ENCODE peak calls at places on chromosomes 1 and 21, in eight cellular contexts. P is brain microvascular endothelial cell; N is AG10803; Y is CD8-positive, alpha-beta memory T cell; T is cardiac muscle cell; B is NT2/D1; D is lower lobe of right lung; L is neural progenitor cell. X is an unnamed sample.

GRCh38 chr1:61491497-61491896 is 233.4 kb downstream of the TM2D1 start:
- DNase-seq in P (no peak), N (peak; percentile 32), Y (no peak), T (peak; percentile 85), B (no peak), D (no peak), L (no peak), X (peak; percentile 11)

GRCh38 chr1:205920159-205920558 is 23.1 kb downstream of the SLC26A9 start:
- DNase-seq in P (peak; percentile 24), N (peak; percentile 37), Y (no peak), T (peak; percentile 55), B (no peak), D (peak; percentile 83), L (no peak), X (peak; percentile 88)

GRCh38 chr1:225766967-225767413 is 10.6 kb upstream of the SRP9 start:
- DNase-seq in P (peak; percentile 71), N (peak; percentile 98), Y (no peak), T (peak; percentile 97), B (no peak), D (no peak), L (no peak), X (peak; percentile 97)

GRCh38 chr1:203644661-203645510 is 18.3 kb downstream of the ATP2B4 start:
- DNase-seq in P (peak; percentile 64), N (peak; percentile 75), Y (no peak), T (peak; percentile 32), B (no peak), D (no peak), L (no peak), X (peak; percentile 69)

GRCh38 chr1:53835491-53835890 is 2.6 kb downstream of the NDC1 start:
- DNase-seq in P (peak; percentile 1), N (no peak), Y (no peak), T (no peak), B (no peak), D (no peak), L (no peak), X (no peak)

GRCh38 chr1:113835686-113836290 is 23.5 kb upstream of the RSBN1 start:
- DNase-seq in P (peak; percentile 15), N (peak; percentile 51), Y (peak; percentile 47), T (peak; percentile 75), B (no peak), D (no peak), L (peak; percentile 42), X (peak; percentile 70)

GRCh38 chr1:220135755-220136154 is 41.8 kb downstream of the IARS2 start:
- DNase-seq in P (no peak), N (no peak), Y (no peak), T (no peak), B (no peak), D (no peak), L (no peak), X (no peak)

GRCh38 chr21:41204736-41205135 is 36.8 kb downstream of the BACE2 start:
- DNase-seq in P (no peak), N (no peak), Y (no peak), T (no peak), B (no peak), D (no peak), L (no peak), X (no peak)

GRCh38 chr1:64686828-64687724 is 57.8 kb upstream of the RAVER2 start:
- DNase-seq in P (peak; percentile 47), N (peak; percentile 51), Y (peak; percentile 25), T (peak; percentile 73), B (peak; percentile 60), D (no peak), L (peak; percentile 52), X (peak; percentile 70)

GRCh38 chr1:80931178-80931577 is 869.6 kb upstream of the ADGRL2 start:
- DNase-seq in P (no peak), N (no peak), Y (no peak), T (no peak), B (no peak), D (no peak), L (no peak), X (no peak)

GRCh38 chr1:54355931-54356679 is 50.1 kb downstream of the SSBP3 start:
- DNase-seq in P (no peak), N (no peak), Y (no peak), T (peak; percentile 43), B (no peak), D (no peak), L (peak; percentile 66), X (no peak)

GRCh38 chr1:185934476-185935189 is 200.4 kb downstream of the HMCN1 start:
- DNase-seq in P (peak; percentile 53), N (peak; percentile 77), Y (no peak), T (peak; percentile 71), B (no peak), D (no peak), L (no peak), X (peak; percentile 89)

DNA sequence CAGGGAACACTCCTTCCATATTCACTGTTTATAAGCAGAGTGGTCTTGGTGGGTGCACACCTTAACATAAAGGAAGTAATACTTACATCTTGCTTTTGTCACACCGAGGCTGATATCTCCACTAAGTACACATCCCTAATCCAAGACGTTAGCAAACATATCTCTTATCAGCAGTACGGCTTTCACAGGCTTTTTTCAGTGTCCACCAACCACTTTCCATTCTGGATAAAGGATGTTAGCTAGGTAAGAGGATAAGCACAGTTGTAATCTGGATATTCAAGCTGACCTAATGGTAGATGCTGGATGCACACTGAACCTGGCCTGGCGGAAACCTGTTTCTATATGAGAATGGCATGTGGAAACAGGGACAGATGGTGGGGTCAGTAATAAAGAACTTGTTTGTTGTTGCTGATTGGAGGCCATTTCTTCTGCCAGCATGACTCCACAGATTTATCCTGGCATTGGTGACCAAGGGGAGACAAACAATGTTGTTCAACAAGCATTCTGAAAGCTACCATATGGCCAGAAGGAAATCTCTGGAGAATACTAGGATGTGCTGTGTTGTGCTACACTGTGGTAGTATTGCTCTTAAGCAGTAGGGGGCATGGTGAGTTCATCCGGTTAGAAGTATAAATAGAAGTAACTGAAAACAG is 416.4 kb downstream of the PTBP2 start:
- DNase-seq in P (peak; percentile 79), N (peak; percentile 84), Y (no peak), T (peak; percentile 89), B (peak; percentile 23), D (no peak), L (peak; percentile 43), X (peak; percentile 86)
- H3K4me3 ChIP-seq in P (no peak overlapping the region), N (no peak overlapping the region), Y (no peak overlapping the region), T (no peak overlapping the region), B (no peak overlapping the region), D (no peak overlapping the region), L (no peak overlapping the region), X (no peak overlapping the region)

DNA sequence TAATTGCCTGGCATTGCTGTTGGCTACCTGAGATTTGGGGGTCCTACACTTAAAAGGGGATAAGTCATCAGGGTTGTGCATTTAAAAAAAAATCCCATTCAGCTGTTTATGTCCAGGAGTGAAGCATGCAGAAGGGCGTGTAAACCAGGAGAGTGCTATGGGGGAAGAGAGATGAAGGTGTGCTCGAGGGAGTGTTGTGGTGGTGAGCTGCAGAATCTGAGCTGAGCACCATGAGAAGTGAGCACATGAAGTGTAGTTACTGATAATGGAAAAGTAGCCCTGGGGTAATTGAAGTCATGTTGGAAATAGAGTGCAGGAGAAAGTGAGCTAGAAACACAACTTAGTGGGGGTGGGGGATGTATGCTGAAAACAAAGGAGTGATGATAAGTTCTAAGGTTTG is 705 bp downstream of the FCRL1 start:
- DNase-seq in P (no peak), N (no peak), Y (no peak), T (no peak), B (no peak), D (no peak), L (no peak), X (no peak)
- H3K4me3 ChIP-seq in P (no peak overlapping the region), N (no peak overlapping the region), Y (no peak overlapping the region), T (no peak overlapping the region), B (no peak overlapping the region), D (no peak overlapping the region), L (no peak overlapping the region), X (no peak overlapping the region)

GRCh38 chr1:164320780-164321683 is 238.0 kb upstream of the PBX1 start:
- DNase-seq in P (peak; percentile 4), N (peak; percentile 13), Y (no peak), T (peak; percentile 53), B (peak; percentile 39), D (peak; percentile 41), L (peak; percentile 80), X (peak; percentile 36)
- H3K4me3 ChIP-seq in P (peak overlapping the region; percentile 36), N (peak overlapping the region; percentile 52), Y (no peak overlapping the region), T (peak overlapping the region; percentile 41), B (peak overlapping the region; percentile 47), D (peak overlapping the region; percentile 46), L (peak overlapping the region; percentile 64), X (peak overlapping the region; percentile 41)

DNA sequence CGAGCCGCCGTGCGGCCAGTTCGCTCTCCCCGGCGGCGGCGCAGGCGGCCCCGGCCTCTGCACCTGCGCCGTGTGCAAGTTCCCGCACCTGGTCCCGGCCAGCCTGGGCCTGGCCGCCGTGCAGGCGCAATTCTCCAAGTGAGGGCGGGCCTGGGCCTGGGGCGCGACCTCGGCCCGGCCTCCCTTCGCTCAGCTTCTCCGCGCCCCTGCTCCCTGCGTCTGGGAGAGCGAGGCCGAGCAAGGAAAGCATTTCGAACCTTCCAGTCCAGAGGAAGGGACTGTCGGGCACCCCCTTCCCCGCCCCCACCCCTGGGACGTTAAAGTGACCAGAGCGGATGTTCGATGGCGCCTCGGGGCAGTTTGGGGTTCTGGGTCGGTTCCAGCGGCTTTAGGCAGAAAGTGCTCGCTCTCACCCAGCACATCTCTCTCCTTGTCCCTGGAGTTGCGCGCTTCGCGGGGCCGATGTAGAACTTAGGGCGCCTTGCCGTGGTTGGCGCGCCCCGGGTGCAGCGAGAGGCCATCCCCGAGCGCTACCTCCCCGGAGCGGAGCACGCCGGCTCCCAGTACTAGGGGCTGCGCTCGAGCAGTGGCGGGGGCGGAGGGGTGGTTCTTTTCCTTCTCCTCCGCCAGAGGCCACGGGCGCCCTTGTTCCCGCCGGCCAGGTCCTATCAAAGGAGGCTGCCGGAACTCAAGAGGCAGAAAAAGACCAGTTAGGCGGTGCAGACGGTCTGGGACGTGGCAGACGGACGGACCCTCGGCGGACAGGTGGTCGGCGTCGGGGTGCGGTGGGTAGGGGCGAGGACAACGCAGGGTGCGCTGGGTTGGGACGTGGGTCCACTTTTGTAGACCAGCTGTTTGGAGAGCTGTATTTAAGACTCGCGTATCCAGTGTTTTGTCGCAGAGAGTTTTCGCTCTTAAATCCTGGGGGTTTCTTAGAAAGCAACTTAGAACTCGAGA is 1.3 kb downstream of the OLIG1 start:
- DNase-seq in P (no peak), N (no peak), Y (no peak), T (peak; percentile 4), B (no peak), D (no peak), L (peak; percentile 60), X (no peak)
- H3K4me3 ChIP-seq in P (no peak overlapping the region), N (no peak overlapping the region), Y (peak overlapping the region; percentile 59), T (peak overlapping the region; percentile 37), B (peak overlapping the region; percentile 53), D (peak overlapping the region; percentile 53), L (peak overlapping the region; percentile 53), X (no peak overlapping the region)

GRCh38 chr1:93584238-93585003 is 97.2 kb downstream of the BCAR3 start:
- DNase-seq in P (no peak), N (peak; percentile 78), Y (no peak), T (peak; percentile 46), B (no peak), D (no peak), L (no peak), X (peak; percentile 87)

GRCh38 chr1:93587354-93587753 is 94.3 kb downstream of the BCAR3 start:
- DNase-seq in P (no peak), N (no peak), Y (no peak), T (no peak), B (no peak), D (no peak), L (no peak), X (no peak)

GRCh38 chr1:93581917-93582850 is 99.5 kb downstream of the BCAR3 start:
- DNase-seq in P (no peak), N (no peak), Y (no peak), T (no peak), B (no peak), D (no peak), L (no peak), X (no peak)

GRCh38 chr1:93588206-93588605 is 93.4 kb downstream of the BCAR3 start:
- DNase-seq in P (peak; percentile 63), N (no peak), Y (no peak), T (peak; percentile 62), B (no peak), D (no peak), L (no peak), X (no peak)

GRCh38 chr1:93585059-93585966 is 96.3 kb downstream of the BCAR3 start:
- DNase-seq in P (peak; percentile 33), N (peak; percentile 56), Y (no peak), T (peak; percentile 82), B (no peak), D (peak; percentile 97), L (no peak), X (peak; percentile 85)
- H3K4me3 ChIP-seq in P (no peak overlapping the region), N (no peak overlapping the region), Y (no peak overlapping the region), T (no peak overlapping the region), B (no peak overlapping the region), D (peak overlapping the region; percentile 37), L (no peak overlapping the region), X (no peak overlapping the region)

X was measured in fibroblast of mammary gland.